ENCODE peak calls at places on chromosome 18, in five cellular contexts. K is activated T-cell treated with anti-CD3 and anti-CD28 coated beads for 1 hour, E is Peyer's patch, B is endothelial cell, S is fibroblast of gingiva. P is an unnamed sample.

GRCh38 chr18:14089781-14090180 is 42.5 kb downstream of the ZNF519 start:
- DNase-seq in K (no peak), E (no peak), B (no peak), S (no peak), P (no peak)

GRCh38 chr18:9700261-9700796 is 7.8 kb upstream of the RAB31 start:
- DNase-seq in K (no peak), E (no peak), B (no peak), S (no peak), P (no peak)

GRCh38 chr18:79789091-79789891 is 8.4 kb upstream of the KCNG2 start:
- DNase-seq in K (no peak), E (peak), B (no peak), S (no peak), P (no peak)

GRCh38 chr18:48782381-48782841 is 168.4 kb downstream of the SMAD7 start:
- DNase-seq in K (no peak), E (no peak), B (no peak), S (peak), P (no peak)

GRCh38 chr18:12455511-12455910 is 47.8 kb downstream of the PRELID3A start:
- DNase-seq in K (no peak), E (no peak), B (no peak), S (no peak), P (no peak)

GRCh38 chr18:49094979-49095632 is 144.3 kb upstream of the SMAD7 start:
- DNase-seq in K (no peak), E (no peak), B (no peak), S (peak), P (no peak)

GRCh38 chr18:66523219-66523991 is 80.5 kb downstream of the CDH19 start:
- DNase-seq in K (no peak), E (no peak), B (no peak), S (no peak), P (no peak)

GRCh38 chr18:61388010-61388409 is 54.8 kb downstream of the CDH20 start:
- DNase-seq in K (no peak), E (peak), B (no peak), S (peak), P (no peak)

GRCh38 chr18:54109131-54109683 is 115.3 kb downstream of the MBD2 start:
- DNase-seq in K (no peak), E (no peak), B (no peak), S (peak), P (no peak)

GRCh38 chr18:63249781-63250180 is 69.8 kb downstream of the BCL2 start:
- DNase-seq in K (no peak), E (no peak), B (no peak), S (no peak), P (peak)

GRCh38 chr18:38052879-38053590 is 487.4 kb upstream of the CELF4 start:
- DNase-seq in K (no peak), E (no peak), B (no peak), S (no peak), P (no peak)

GRCh38 chr18:70072678-70073077 is 125.0 kb upstream of the CD226 start:
- DNase-seq in K (no peak), E (no peak), B (no peak), S (peak), P (no peak)

GRCh38 chr18:53534203-53534602 is 690.3 kb downstream of the MBD2 start:
- DNase-seq in K (no peak), E (no peak), B (no peak), S (no peak), P (no peak)

GRCh38 chr18:11407900-11408299 is 201.5 kb upstream of the SLC35G4 start:
- DNase-seq in K (no peak), E (no peak), B (no peak), S (peak), P (no peak)

GRCh38 chr18:28183418-28184078 is 6.6 kb upstream of the CDH2 start:
- DNase-seq in K (no peak), E (no peak), B (no peak), S (no peak), P (no peak)

GRCh38 chr18:159037-159652 is 788 bp downstream of the USP14 start:
- DNase-seq in K (no peak), E (no peak), B (no peak), S (no peak), P (no peak)

GRCh38 chr18:48932822-48933510 is 17.8 kb downstream of the SMAD7 start:
- DNase-seq in K (no peak), E (no peak), B (no peak), S (no peak), P (no peak)

GRCh38 chr18:74994502-74995403 is 214.2 kb downstream of the PTGR3 start:
- DNase-seq in K (no peak), E (peak), B (no peak), S (no peak), P (no peak)

GRCh38 chr18:75546964-75547363 is 119.5 kb upstream of the SMIM21 start:
- DNase-seq in K (no peak), E (no peak), B (no peak), S (no peak), P (no peak)

GRCh38 chr18:22778996-22779395 is 154.1 kb upstream of the RBBP8 start:
- DNase-seq in K (no peak), E (no peak), B (no peak), S (no peak), P (no peak)

GRCh38 chr18:50240083-50240563 is 26.2 kb downstream of the CFAP53 start:
- DNase-seq in K (no peak), E (no peak), B (no peak), S (no peak), P (no peak)

GRCh38 chr18:37577051-37577611 is 11.5 kb upstream of the CELF4 start:
- DNase-seq in K (no peak), E (no peak), B (no peak), S (no peak), P (no peak)

GRCh38 chr18:57441395-57441794 is 6.2 kb downstream of the ONECUT2 start:
- DNase-seq in K (no peak), E (no peak), B (no peak), S (no peak), P (no peak)

GRCh38 chr18:58525928-58526424 is 102.9 kb downstream of the ALPK2 start:
- DNase-seq in K (no peak), E (no peak), B (no peak), S (no peak), P (no peak)

GRCh38 chr18:45837283-45838070 is 12.0 kb downstream of the SIGLEC15 start:
- DNase-seq in K (no peak), E (peak), B (peak), S (peak), P (peak)

GRCh38 chr18:75407468-75408437 is 19.8 kb downstream of the SMIM21 start:
- DNase-seq in K (no peak), E (no peak), B (no peak), S (peak), P (no peak)

GRCh38 chr18:12742453-12742852 is 39.6 kb downstream of the PSMG2 start:
- DNase-seq in K (no peak), E (no peak), B (no peak), S (peak), P (no peak)

GRCh38 chr18:3596324-3597158 is 146.6 kb downstream of the TGIF1 start:
- DNase-seq in K (no peak), E (peak), B (peak), S (peak), P (no peak)

GRCh38 chr18:44458777-44459176 is 221.9 kb upstream of the SETBP1 start:
- DNase-seq in K (no peak), E (no peak), B (no peak), S (peak), P (no peak)

GRCh38 chr18:79484661-79485621 is 89.2 kb downstream of the NFATC1 start:
- DNase-seq in K (no peak), E (peak), B (peak), S (peak), P (no peak)

GRCh38 chr18:48815581-48816324 is 135.0 kb downstream of the SMAD7 start:
- DNase-seq in K (no peak), E (peak), B (no peak), S (no peak), P (no peak)

GRCh38 chr18:2985628-2986027 is 27.3 kb downstream of the LPIN2 start:
- DNase-seq in K (no peak), E (no peak), B (no peak), S (no peak), P (no peak)

GRCh38 chr18:36592282-36592681 is 236.5 kb downstream of the TPGS2 start:
- DNase-seq in K (no peak), E (no peak), B (no peak), S (no peak), P (no peak)

GRCh38 chr18:68694316-68694715 is 20.6 kb downstream of the TMX3 start:
- DNase-seq in K (no peak), E (no peak), B (no peak), S (peak), P (no peak)

GRCh38 chr18:45785015-45785597 is 40.4 kb upstream of the SIGLEC15 start:
- DNase-seq in K (no peak), E (peak), B (no peak), S (no peak), P (no peak)

GRCh38 chr18:23270999-23271680 is 135.9 kb downstream of the CABLES1 start:
- DNase-seq in K (no peak), E (no peak), B (no peak), S (no peak), P (no peak)

P was measured in CD8-positive, alpha-beta T cell.